ENCODE peak calls at places on chromosome 17, in eight cellular contexts. One of them, this sample, is unnamed.

GRCh38 chr17:41654134-41654907 is 29.9 kb upstream of the KRT17 start:
- DNase-seq in CD4-positive, alpha-beta T cell: no peak
- DNase-seq in osteocyte: no peak
- DNase-seq in sciatic nerve: no peak
- DNase-seq in AML-193: no peak
- DNase-seq in coronary artery: no peak
- DNase-seq in H9: no peak
- DNase-seq in fibroblast of the conjunctiva: no peak
- DNase-seq in this sample: peak; percentile 99

GRCh38 chr17:82830249-82830661 is 9.6 kb downstream of the ZNF750 start:
- DNase-seq in AML-193: no peak
- DNase-seq in H9: no peak
- DNase-seq in CD4-positive, alpha-beta T cell: no peak
- DNase-seq in coronary artery: no peak
- DNase-seq in fibroblast of the conjunctiva: no peak
- DNase-seq in sciatic nerve: no peak
- DNase-seq in osteocyte: no peak
- DNase-seq in this sample: no peak

GRCh38 chr17:73902416-73903181 is 258.4 kb upstream of the SDK2 start:
- DNase-seq in fibroblast of the conjunctiva: no peak
- DNase-seq in H9: peak; percentile 72
- DNase-seq in AML-193: no peak
- DNase-seq in osteocyte: peak; percentile 83
- DNase-seq in CD4-positive, alpha-beta T cell: no peak
- DNase-seq in coronary artery: no peak
- DNase-seq in sciatic nerve: no peak
- DNase-seq in this sample: no peak

GRCh38 chr17:81703747-81704654 is 834 bp downstream of the MRPL12 start:
- DNase-seq in CD4-positive, alpha-beta T cell: no peak
- DNase-seq in H9: no peak
- DNase-seq in sciatic nerve: no peak
- DNase-seq in osteocyte: no peak
- DNase-seq in AML-193: no peak
- DNase-seq in fibroblast of the conjunctiva: no peak
- DNase-seq in coronary artery: no peak
- DNase-seq in this sample: peak; percentile 52

GRCh38 chr17:49843774-49844350 is 4.0 kb downstream of the TAC4 start:
- DNase-seq in CD4-positive, alpha-beta T cell: no peak
- DNase-seq in AML-193: peak; percentile 12
- DNase-seq in coronary artery: no peak
- DNase-seq in H9: peak; percentile 72
- DNase-seq in sciatic nerve: no peak
- DNase-seq in fibroblast of the conjunctiva: no peak
- DNase-seq in osteocyte: no peak
- DNase-seq in this sample: no peak

GRCh38 chr17:31480067-31480466 is 88.6 kb downstream of the RAB11FIP4 start:
- DNase-seq in fibroblast of the conjunctiva: no peak
- DNase-seq in osteocyte: no peak
- DNase-seq in coronary artery: no peak
- DNase-seq in sciatic nerve: no peak
- DNase-seq in CD4-positive, alpha-beta T cell: no peak
- DNase-seq in H9: no peak
- DNase-seq in AML-193: no peak
- DNase-seq in this sample: no peak

GRCh38 chr17:58318627-58319180 is 9.9 kb downstream of the TSPOAP1 start:
- DNase-seq in sciatic nerve: no peak
- DNase-seq in AML-193: no peak
- DNase-seq in fibroblast of the conjunctiva: no peak
- DNase-seq in H9: no peak
- DNase-seq in coronary artery: no peak
- DNase-seq in osteocyte: no peak
- DNase-seq in CD4-positive, alpha-beta T cell: no peak
- DNase-seq in this sample: no peak

GRCh38 chr17:46851029-46851741 is at the start of gene WNT9B:
- DNase-seq in fibroblast of the conjunctiva: no peak
- DNase-seq in coronary artery: no peak
- DNase-seq in AML-193: no peak
- DNase-seq in sciatic nerve: no peak
- DNase-seq in osteocyte: no peak
- DNase-seq in CD4-positive, alpha-beta T cell: no peak
- DNase-seq in H9: peak; percentile 93
- DNase-seq in this sample: no peak

GRCh38 chr17:59439261-59439660 is 107.8 kb downstream of the YPEL2 start:
- DNase-seq in coronary artery: no peak
- DNase-seq in CD4-positive, alpha-beta T cell: no peak
- DNase-seq in osteocyte: no peak
- DNase-seq in sciatic nerve: no peak
- DNase-seq in H9: no peak
- DNase-seq in fibroblast of the conjunctiva: no peak
- DNase-seq in AML-193: no peak
- DNase-seq in this sample: no peak

GRCh38 chr17:31888124-31888523 is 13.4 kb downstream of the UTP6 start:
- DNase-seq in osteocyte: no peak
- DNase-seq in fibroblast of the conjunctiva: no peak
- DNase-seq in sciatic nerve: no peak
- DNase-seq in H9: no peak
- DNase-seq in AML-193: peak; percentile 41
- DNase-seq in CD4-positive, alpha-beta T cell: no peak
- DNase-seq in coronary artery: no peak
- DNase-seq in this sample: no peak

GRCh38 chr17:77332981-77333685 is 192.4 kb downstream of the SEC14L1 start:
- DNase-seq in fibroblast of the conjunctiva: peak; percentile 81
- DNase-seq in AML-193: no peak
- DNase-seq in sciatic nerve: peak; percentile 51
- DNase-seq in coronary artery: peak; percentile 40
- DNase-seq in H9: no peak
- DNase-seq in CD4-positive, alpha-beta T cell: no peak
- DNase-seq in osteocyte: peak; percentile 23
- DNase-seq in this sample: no peak

GRCh38 chr17:9363440-9364350 is 211.9 kb downstream of the STX8 start:
- DNase-seq in CD4-positive, alpha-beta T cell: no peak
- DNase-seq in sciatic nerve: no peak
- DNase-seq in AML-193: no peak
- DNase-seq in coronary artery: no peak
- DNase-seq in osteocyte: no peak
- DNase-seq in fibroblast of the conjunctiva: no peak
- DNase-seq in H9: no peak
- DNase-seq in this sample: no peak

GRCh38 chr17:81983011-81983638 is 5.7 kb downstream of the ASPSCR1 start:
- DNase-seq in AML-193: no peak
- DNase-seq in fibroblast of the conjunctiva: no peak
- DNase-seq in coronary artery: no peak
- DNase-seq in CD4-positive, alpha-beta T cell: no peak
- DNase-seq in osteocyte: no peak
- DNase-seq in H9: no peak
- DNase-seq in sciatic nerve: no peak
- DNase-seq in this sample: no peak

GRCh38 chr17:65588194-65588808 is 26.9 kb upstream of the AXIN2 start:
- DNase-seq in CD4-positive, alpha-beta T cell: no peak
- DNase-seq in fibroblast of the conjunctiva: no peak
- DNase-seq in H9: no peak
- DNase-seq in osteocyte: no peak
- DNase-seq in sciatic nerve: no peak
- DNase-seq in coronary artery: no peak
- DNase-seq in AML-193: no peak
- DNase-seq in this sample: no peak

GRCh38 chr17:51475650-51476221 is 215.4 kb downstream of the UTP18 start:
- DNase-seq in CD4-positive, alpha-beta T cell: no peak
- DNase-seq in fibroblast of the conjunctiva: no peak
- DNase-seq in coronary artery: no peak
- DNase-seq in AML-193: no peak
- DNase-seq in osteocyte: no peak
- DNase-seq in sciatic nerve: no peak
- DNase-seq in H9: no peak
- DNase-seq in this sample: no peak